ENCODE peak calls at places on chromosomes 2 and 18, in ten cellular contexts. H is epithelial cell of proximal tubule, M is uterus, Q is fibroblast of villous mesenchyme, J is spleen, G is mammary epithelial cell, X is mesothelial cell of epicardium, W is tibial nerve, S is A549, U is AG09319. F is an unnamed sample.

GRCh38 chr18:46340716-46341115 is 236.5 kb downstream of the HAUS1 start:
- DNase-seq in H (no peak), G (no peak), S (no peak), W (no peak), X (no peak), J (peak), Q (no peak), U (no peak), M (no peak), F (no peak)

GRCh38 chr2:88554189-88554588 is 73.1 kb downstream of the EIF2AK3 start:
- DNase-seq in X (no peak), J (no peak), Q (no peak), G (peak), U (no peak), H (no peak), W (no peak), M (no peak), S (peak), F (no peak)

GRCh38 chr2:1605102-1605501 is 139.2 kb downstream of the PXDN start:
- DNase-seq in S (no peak), H (no peak), X (no peak), M (no peak), U (no peak), W (no peak), J (peak), Q (peak), G (no peak), F (peak)

GRCh38 chr2:54755641-54756326 is 32.3 kb downstream of the EML6 start:
- DNase-seq in W (no peak), G (peak), J (no peak), X (no peak), M (no peak), U (no peak), Q (no peak), H (peak), S (no peak), F (no peak)

GRCh38 chr18:13548944-13549878 is 177.1 kb downstream of the FAM210A start:
- DNase-seq in H (no peak), W (no peak), G (no peak), S (no peak), X (no peak), U (no peak), Q (no peak), J (no peak), M (no peak), F (no peak)

GRCh38 chr2:88099798-88100488 is 27.9 kb downstream of the FABP1 start:
- DNase-seq in S (peak), U (no peak), G (peak), H (peak), W (no peak), J (no peak), M (no peak), X (no peak), Q (peak), F (no peak)

GRCh38 chr2:85628658-85629057 is 12.7 kb downstream of the USP39 start:
- DNase-seq in S (no peak), G (no peak), M (no peak), X (no peak), J (no peak), W (no peak), U (no peak), H (no peak), Q (peak), F (no peak)

GRCh38 chr2:145199052-145199451 is 679.1 kb upstream of the ZEB2 start:
- DNase-seq in U (no peak), G (no peak), Q (no peak), X (no peak), J (no peak), H (peak), W (no peak), S (no peak), M (no peak), F (no peak)

GRCh38 chr2:204031056-204031455 is 94.5 kb downstream of the ICOS start:
- DNase-seq in Q (no peak), W (no peak), J (no peak), M (no peak), U (no peak), H (no peak), G (no peak), S (no peak), X (no peak), F (no peak)

GRCh38 chr2:137254081-137254480 is 488.7 kb downstream of the THSD7B start:
- DNase-seq in Q (no peak), J (no peak), H (no peak), X (no peak), S (no peak), U (no peak), G (peak), M (no peak), W (no peak), F (no peak)

GRCh38 chr2:16476866-16477265 is 188.8 kb downstream of the CYRIA start:
- DNase-seq in J (no peak), M (no peak), U (no peak), W (no peak), S (no peak), Q (no peak), X (no peak), H (no peak), G (peak), F (no peak)

GRCh38 chr2:230582851-230583283 is 129.8 kb upstream of the CAB39 start:
- DNase-seq in G (peak), H (no peak), J (no peak), U (no peak), S (no peak), X (no peak), Q (peak), W (no peak), M (no peak), F (peak)

GRCh38 chr2:25347205-25347815 is 5.6 kb upstream of the DNMT3A start:
- DNase-seq in W (no peak), U (no peak), M (no peak), J (no peak), G (peak), X (no peak), H (peak), Q (no peak), S (no peak), F (no peak)

GRCh38 chr18:64713284-64713683 is 564.4 kb upstream of the LINC00305 start:
- DNase-seq in W (no peak), H (no peak), J (no peak), U (no peak), G (no peak), S (no peak), X (no peak), M (no peak), Q (no peak), F (no peak)

GRCh38 chr18:28043631-28044030 is 133.3 kb downstream of the CDH2 start:
- DNase-seq in S (no peak), J (no peak), W (no peak), X (no peak), M (no peak), Q (no peak), G (no peak), H (no peak), U (no peak), F (no peak)

GRCh38 chr18:79935499-79935898 is 16.0 kb downstream of the SLC66A2 start:
- DNase-seq in G (no peak), S (no peak), X (no peak), H (no peak), M (peak), U (no peak), W (no peak), J (no peak), Q (no peak), F (no peak)

GRCh38 chr2:71048096-71048495 is 20.4 kb upstream of the NAGK start:
- DNase-seq in S (no peak), M (no peak), Q (no peak), X (no peak), U (no peak), G (no peak), W (no peak), J (no peak), H (no peak), F (no peak)

GRCh38 chr2:48952071-48952604 is 196.6 kb upstream of the LHCGR start:
- DNase-seq in U (no peak), W (no peak), G (no peak), J (no peak), S (no peak), Q (no peak), H (no peak), M (no peak), X (no peak), F (no peak)

GRCh38 chr2:237270556-237270955 is 143.4 kb downstream of the COL6A3 start:
- DNase-seq in S (no peak), M (no peak), W (no peak), J (no peak), G (no peak), H (no peak), U (no peak), X (no peak), Q (no peak), F (no peak)

GRCh38 chr2:238949710-238950345 is 101.9 kb downstream of the TWIST2 start:
- DNase-seq in G (no peak), J (peak), M (no peak), H (no peak), Q (no peak), U (no peak), W (peak), S (no peak), X (peak), F (no peak)

GRCh38 chr2:173903611-173904394 is 61.4 kb downstream of the SP3 start:
- DNase-seq in X (no peak), G (no peak), J (no peak), H (no peak), W (no peak), M (no peak), U (no peak), Q (no peak), S (no peak), F (no peak)

GRCh38 chr18:657311-657997 is at the start of gene TYMS:
- DNase-seq in G (peak), X (peak), H (peak), W (no peak), U (no peak), J (peak), M (peak), Q (peak), S (peak), F (peak)

GRCh38 chr2:143928613-143929012 is 591.3 kb downstream of the ZEB2 start:
- DNase-seq in G (no peak), J (no peak), W (no peak), S (no peak), X (no peak), U (no peak), H (no peak), M (no peak), Q (no peak), F (no peak)

GRCh38 chr2:18362696-18363095 is 197.8 kb downstream of the RDH14 start:
- DNase-seq in W (no peak), X (no peak), S (no peak), U (peak), H (no peak), G (no peak), J (no peak), Q (peak), M (no peak), F (peak)

GRCh38 chr2:28354920-28355520 is 37.6 kb upstream of the FOSL2 start:
- DNase-seq in X (no peak), W (no peak), J (peak), Q (no peak), G (no peak), H (no peak), U (no peak), M (no peak), S (no peak), F (no peak)

GRCh38 chr2:134252092-134252775 is 1.6 kb upstream of the MGAT5 start:
- DNase-seq in J (peak), W (no peak), U (no peak), M (no peak), G (peak), Q (no peak), H (no peak), S (no peak), X (no peak), F (peak)

GRCh38 chr2:202790676-202791075 is 80.9 kb downstream of the ICA1L start:
- DNase-seq in Q (no peak), H (no peak), S (no peak), M (no peak), J (no peak), X (no peak), U (no peak), W (no peak), G (no peak), F (no peak)

GRCh38 chr18:31512203-31512764 is 14.3 kb downstream of the DSG2 start:
- DNase-seq in W (no peak), Q (peak), G (peak), X (no peak), M (no peak), H (peak), S (peak), J (no peak), U (no peak), F (no peak)

GRCh38 chr2:45173513-45173912 is 164.3 kb upstream of the SIX2 start:
- DNase-seq in S (peak), G (peak), J (no peak), H (peak), Q (peak), M (no peak), U (peak), X (no peak), W (no peak), F (peak)

GRCh38 chr2:174337337-174338154 is 2.8 kb downstream of the SP9 start:
- DNase-seq in M (no peak), S (peak), G (peak), J (peak), X (peak), U (no peak), H (no peak), Q (no peak), W (no peak), F (no peak)

GRCh38 chr2:227849906-227850305 is 21.5 kb upstream of the DAW1 start:
- DNase-seq in J (no peak), X (no peak), S (no peak), H (no peak), W (no peak), Q (no peak), G (peak), M (no peak), U (no peak), F (no peak)

GRCh38 chr2:174014021-174014698 is 49.0 kb upstream of the SP3 start:
- DNase-seq in G (no peak), W (no peak), H (no peak), S (no peak), X (no peak), J (no peak), Q (peak), U (no peak), M (no peak), F (no peak)

GRCh38 chr2:109644571-109645275 is 30.6 kb downstream of the SOWAHC start:
- DNase-seq in M (no peak), U (no peak), J (no peak), H (no peak), S (peak), G (no peak), Q (no peak), W (no peak), X (no peak), F (no peak)

GRCh38 chr2:69764286-69765058 is 22.5 kb downstream of the ANXA4 start:
- DNase-seq in W (no peak), S (peak), G (no peak), Q (peak), U (no peak), J (no peak), H (no peak), X (no peak), M (no peak), F (no peak)

GRCh38 chr2:195509551-195509950 is 147.5 kb upstream of the SLC39A10 start:
- DNase-seq in Q (no peak), H (no peak), S (no peak), M (no peak), G (no peak), W (no peak), J (no peak), X (no peak), U (no peak), F (no peak)

DNA sequence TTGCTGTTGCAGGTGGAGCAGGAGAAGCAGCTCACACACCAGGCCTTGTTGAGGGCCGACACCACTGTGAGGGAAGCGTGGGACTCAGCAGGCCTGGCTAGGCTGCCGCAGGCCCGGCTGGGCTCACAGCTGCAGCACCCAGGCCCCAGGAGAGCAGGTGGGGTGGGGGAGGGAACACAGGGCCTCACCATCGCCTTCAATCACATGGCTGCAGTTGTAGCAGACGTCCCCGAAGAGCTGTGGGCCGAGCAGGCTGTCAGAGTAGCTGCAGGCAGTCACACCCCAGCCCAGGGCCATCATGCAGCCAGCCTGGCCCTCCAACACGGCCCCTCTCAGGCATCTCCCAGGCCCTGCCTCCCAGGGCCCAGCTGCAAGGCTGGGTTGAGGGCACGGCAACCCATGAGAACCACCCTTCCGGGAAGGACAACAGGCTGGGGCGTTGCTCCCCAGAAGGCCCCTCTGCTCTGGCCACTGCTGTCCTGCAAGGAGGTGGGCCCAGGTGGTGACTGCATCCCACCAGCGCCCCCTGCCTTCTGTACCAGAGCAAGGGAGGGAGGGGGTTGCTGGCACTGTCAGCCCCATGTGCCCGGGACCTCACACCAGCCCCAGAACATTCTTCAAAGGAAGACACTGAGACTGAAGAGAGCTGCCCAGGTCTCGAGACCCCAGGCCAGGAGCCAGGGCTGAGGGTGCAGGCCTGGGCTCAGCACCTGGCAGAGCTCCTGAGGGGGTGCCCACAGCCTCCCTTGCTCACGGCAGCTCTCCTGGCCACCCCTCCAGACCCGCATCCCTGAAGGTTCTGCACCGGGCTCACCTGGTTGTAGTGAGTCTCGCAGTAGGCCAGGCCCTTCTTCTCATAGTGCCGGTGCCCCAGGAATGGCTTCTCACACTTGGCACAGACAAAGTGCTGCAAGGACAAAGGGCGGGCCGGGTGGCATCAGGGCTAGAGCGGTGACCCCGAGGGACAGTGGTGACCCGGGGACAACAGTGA is 5.6 kb upstream of the GPR17 start:
- DNase-seq in M (no peak), Q (no peak), U (no peak), G (no peak), W (no peak), J (peak), H (no peak), X (no peak), S (no peak), F (no peak)
- TF ChIP-seq CTCF in M (no peak), Q (peak), U (no peak), G (no peak), W (no peak), J (no peak), H (peak), X (no peak), S (peak), F (peak)

DNA sequence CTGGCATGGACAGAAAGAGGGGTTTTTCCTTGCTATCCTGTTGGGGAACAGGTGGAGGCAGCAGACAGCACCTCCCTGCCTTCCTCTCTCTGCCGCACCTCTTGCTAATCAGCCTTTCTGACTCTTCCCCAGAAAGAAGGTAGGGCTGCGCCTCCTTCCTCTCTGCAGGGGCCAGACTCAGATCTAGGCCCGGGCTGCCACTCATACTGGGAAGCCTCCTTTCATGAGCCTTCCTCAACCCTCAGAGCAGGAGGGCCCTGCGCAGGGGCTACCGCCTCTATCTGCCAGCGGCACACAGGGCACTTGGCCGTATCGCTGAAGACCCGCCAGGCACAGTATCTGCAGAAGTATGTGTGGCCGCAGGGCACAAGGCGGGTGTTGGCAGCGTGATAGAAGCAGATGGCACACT is 7.1 kb downstream of the NEURL3 start:
- DNase-seq in W (no peak), J (no peak), G (no peak), M (no peak), U (no peak), X (no peak), S (no peak), Q (no peak), H (no peak), F (no peak)
- TF ChIP-seq CTCF in W (no peak), J (no peak), G (no peak), M (no peak), U (no peak), X (no peak), S (no peak), Q (no peak), H (no peak), F (no peak)

GRCh38 chr2:128260239-128261138 is 58.2 kb downstream of the HS6ST1 start:
- DNase-seq in G (peak), S (peak), M (no peak), U (peak), Q (peak), J (no peak), H (no peak), X (peak), W (no peak), F (peak)
- TF ChIP-seq CTCF in G (peak), S (no peak), M (no peak), U (peak), Q (peak), J (no peak), H (no peak), X (no peak), W (peak), F (peak)

GRCh38 chr18:23105581-23106219 is 29.6 kb upstream of the CABLES1 start:
- DNase-seq in W (no peak), X (no peak), U (no peak), S (peak), H (no peak), Q (no peak), G (no peak), M (no peak), J (peak), F (no peak)

GRCh38 chr18:23108496-23108895 is 26.8 kb upstream of the CABLES1 start:
- DNase-seq in Q (no peak), S (no peak), J (no peak), G (no peak), W (no peak), X (no peak), H (no peak), U (no peak), M (no peak), F (no peak)

GRCh38 chr18:23107718-23108117 is 27.6 kb upstream of the CABLES1 start:
- DNase-seq in U (no peak), Q (no peak), H (no peak), S (peak), J (no peak), X (no peak), W (no peak), G (peak), M (no peak), F (no peak)

GRCh38 chr18:23105030-23105429 is 30.3 kb upstream of the CABLES1 start:
- DNase-seq in W (no peak), U (no peak), Q (no peak), J (no peak), X (no peak), M (no peak), S (no peak), H (no peak), G (no peak), F (no peak)

GRCh38 chr18:23106575-23106974 is 28.7 kb upstream of the CABLES1 start:
- DNase-seq in G (peak), W (no peak), S (peak), Q (peak), H (peak), J (no peak), M (no peak), X (no peak), U (no peak), F (peak)
- TF ChIP-seq CTCF in G (no peak), W (no peak), S (no peak), Q (no peak), H (peak), J (no peak), M (no peak), X (no peak), U (no peak), F (no peak)

GRCh38 chr18:53911200-53911599 is 313.3 kb downstream of the MBD2 start:
- DNase-seq in H (no peak), G (no peak), W (no peak), Q (no peak), J (no peak), X (no peak), U (no peak), S (no peak), M (no peak), F (no peak)

GRCh38 chr18:53906681-53907080 is 317.8 kb downstream of the MBD2 start:
- DNase-seq in G (no peak), J (no peak), W (no peak), Q (no peak), X (no peak), U (peak), S (no peak), H (no peak), M (no peak), F (no peak)

GRCh38 chr18:53909668-53910067 is 314.8 kb downstream of the MBD2 start:
- DNase-seq in M (no peak), Q (peak), J (no peak), U (peak), H (no peak), X (no peak), W (peak), G (peak), S (peak), F (no peak)
- TF ChIP-seq CTCF in M (no peak), Q (peak), J (peak), U (peak), H (peak), X (no peak), W (no peak), G (peak), S (peak), F (peak)